ENCODE peak calls at places on chromosome 22, in five cellular contexts. G, Y, Q, F and W are unnamed samples.

GRCh38 chr22:48313156-48313555 is 1514.5 kb downstream of the BRD1 start:
- DNase-seq in G (no peak), Y (no peak), Q (no peak), F (no peak), W (no peak)

GRCh38 chr22:28053871-28054621 is 135.0 kb upstream of the PITPNB start:
- DNase-seq in Y (no peak), G (no peak), F (no peak), Q (no peak), W (no peak)

GRCh38 chr22:17922925-17923898 is 101.1 kb downstream of the MICAL3 start:
- DNase-seq in F (no peak), Y (no peak), Q (no peak), G (no peak), W (no peak)

GRCh38 chr22:22061085-22062077 is 78.8 kb upstream of the TOP3B start:
- DNase-seq in Y (no peak), G (no peak), F (no peak), Q (peak), W (no peak)

GRCh38 chr22:45318558-45319318 is 9.0 kb downstream of the FAM118A start:
- DNase-seq in G (no peak), F (no peak), Y (peak), Q (no peak), W (no peak)

GRCh38 chr22:45376703-45377102 is 36.7 kb downstream of the SMC1B start:
- DNase-seq in Y (no peak), F (no peak), Q (no peak), G (no peak), W (no peak)

GRCh38 chr22:26579331-26579886 is 10.5 kb downstream of the TPST2 start:
- DNase-seq in F (no peak), Q (no peak), Y (peak), G (peak), W (peak)

GRCh38 chr22:26399288-26399687 is 29.8 kb upstream of the ASPHD2 start:
- DNase-seq in G (no peak), Q (no peak), F (no peak), Y (no peak), W (no peak)

GRCh38 chr22:48443680-48444079 is 1384.0 kb downstream of the BRD1 start:
- DNase-seq in G (no peak), Y (no peak), F (no peak), Q (no peak), W (no peak)

GRCh38 chr22:44340271-44341239 is 27.8 kb upstream of the SHISAL1 start:
- DNase-seq in F (no peak), Q (no peak), G (no peak), Y (no peak), W (no peak)

GRCh38 chr22:26418620-26419019 is 10.4 kb upstream of the ASPHD2 start:
- DNase-seq in Q (no peak), F (no peak), G (no peak), Y (no peak), W (no peak)

GRCh38 chr22:20054034-20054427 is 26.0 kb upstream of the DGCR8 start:
- DNase-seq in F (no peak), G (no peak), Y (no peak), Q (no peak), W (no peak)

GRCh38 chr22:27129266-27129665 is 471.9 kb downstream of the MIAT start:
- DNase-seq in G (no peak), Y (no peak), F (no peak), Q (no peak), W (no peak)

GRCh38 chr22:49040111-49040510 is 787.6 kb downstream of the BRD1 start:
- DNase-seq in Q (no peak), Y (no peak), G (no peak), F (no peak), W (no peak)

GRCh38 chr22:30175743-30176288 is 70.7 kb downstream of the LIF start:
- DNase-seq in Y (no peak), G (no peak), F (no peak), Q (no peak), W (no peak)

GRCh38 chr22:45581549-45582080 is 78.9 kb downstream of the FBLN1 start:
- DNase-seq in Y (no peak), F (no peak), G (no peak), Q (no peak), W (no peak)

GRCh38 chr22:47055461-47055860 is 293.0 kb downstream of the TBC1D22A start:
- DNase-seq in F (no peak), Q (no peak), Y (no peak), G (no peak), W (no peak)

GRCh38 chr22:38953577-38954413 is 3.6 kb upstream of the APOBEC3A start:
- DNase-seq in Q (no peak), Y (peak), F (no peak), G (peak), W (peak)

GRCh38 chr22:44091021-44091721 is 67.1 kb downstream of the PARVB start:
- DNase-seq in F (no peak), Y (no peak), G (no peak), Q (peak), W (no peak)

GRCh38 chr22:20095521-20095920 is 15.5 kb downstream of the DGCR8 start:
- DNase-seq in Q (no peak), F (no peak), Y (no peak), G (no peak), W (no peak)

DNA sequence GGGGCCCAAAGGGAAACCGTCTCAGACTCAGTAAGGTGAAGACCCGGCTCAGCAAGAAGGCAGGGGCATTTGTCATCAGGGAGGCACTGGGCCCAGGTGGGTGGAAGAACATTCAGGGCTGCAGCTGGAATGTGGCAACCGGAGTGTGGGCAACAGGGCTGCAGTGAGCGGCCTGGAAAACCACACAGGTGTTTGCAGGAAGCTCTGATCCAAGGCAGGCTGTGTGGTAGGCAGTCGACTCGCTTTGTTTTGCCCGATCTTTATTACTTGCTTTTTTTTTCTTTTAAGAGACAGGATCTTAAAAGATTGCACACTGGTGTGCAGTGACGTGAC is 82.8 kb downstream of the DGCR2 start:
- DNase-seq in G (no peak), Y (no peak), Q (no peak), F (no peak), W (no peak)
- TF ChIP-seq TAF1 in G (no peak), Y (no peak), Q (no peak), F (no peak), W (no peak)

GRCh38 chr22:42432020-42432596 is at the start of gene NFAM1:
- DNase-seq in F (no peak), Q (no peak), G (no peak), Y (no peak), W (no peak)
- TF ChIP-seq POLR2AphosphoS5 in F (no peak), Q (no peak), G (no peak), Y (no peak), W (no peak)

DNA sequence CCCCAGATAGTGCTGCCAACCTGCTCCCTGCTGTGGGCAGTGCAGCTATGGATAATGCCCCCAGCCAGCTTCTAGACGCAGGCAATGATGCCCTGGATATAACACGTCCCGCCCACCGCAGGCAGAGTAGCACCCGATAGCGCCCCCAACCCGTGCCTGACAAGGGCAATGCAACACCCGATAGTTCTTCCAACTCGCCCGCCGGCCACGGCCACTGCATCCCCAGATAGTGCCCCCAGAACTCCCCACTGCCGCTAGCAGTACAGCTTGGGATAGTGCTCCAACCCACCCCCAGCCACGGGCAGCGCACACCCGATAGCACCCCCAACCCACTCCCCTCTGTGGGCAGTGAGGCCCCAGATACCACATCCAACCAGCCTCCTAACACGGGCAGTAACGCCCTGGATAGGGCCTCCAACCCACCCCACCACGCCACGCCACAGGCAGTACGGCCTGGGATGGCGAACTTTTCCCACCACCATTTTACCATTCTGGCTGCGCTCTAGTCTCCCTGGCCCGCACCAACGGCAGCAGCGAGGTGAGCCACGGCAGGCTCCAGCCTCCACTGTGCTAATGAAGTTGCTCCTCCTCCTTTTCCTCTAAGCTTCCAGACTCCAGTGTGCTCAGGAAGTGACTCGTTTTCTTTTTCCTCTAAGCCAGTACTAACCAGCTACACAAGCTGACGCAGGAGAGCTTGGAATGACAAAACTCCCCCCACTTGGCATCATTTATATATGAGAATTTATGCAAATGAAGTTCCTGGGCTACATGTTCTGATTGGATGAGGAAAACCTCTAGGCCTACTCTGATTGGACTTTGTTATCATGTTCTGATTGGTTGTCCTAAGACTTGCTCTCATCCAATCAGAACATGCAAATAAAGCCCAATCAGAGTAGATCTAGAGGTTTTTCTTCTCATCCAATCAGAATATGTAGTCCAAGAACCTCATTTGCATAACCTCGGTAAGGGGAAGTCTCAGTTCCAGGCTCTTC is 3.0 kb upstream of the RFPL3 start:
- DNase-seq in F (no peak), Q (no peak), Y (no peak), G (no peak), W (no peak)
- TF ChIP-seq POLR2A in F (no peak), Q (no peak), Y (no peak), G (no peak), W (no peak)

DNA sequence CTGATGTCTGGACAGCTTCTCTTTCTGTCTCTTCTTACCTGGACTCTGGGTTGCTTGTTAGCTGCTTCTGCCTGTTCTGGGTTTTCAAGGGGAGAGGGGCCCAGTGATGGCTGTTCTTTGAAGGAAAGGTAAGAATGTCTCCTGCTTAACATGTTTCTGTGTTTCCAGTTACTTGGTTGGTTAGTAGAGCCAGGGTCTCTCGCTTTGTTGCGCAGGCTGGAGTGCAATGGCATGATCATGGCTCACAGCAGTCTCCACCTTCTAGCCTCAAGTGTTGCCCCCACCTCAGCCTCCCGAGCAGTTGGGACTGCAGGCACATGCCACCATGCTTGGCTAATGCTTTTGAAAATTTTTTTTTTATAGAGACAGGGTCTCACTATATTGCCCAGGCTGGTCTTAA is 126.6 kb downstream of the BCR start:
- DNase-seq in G (no peak), Q (no peak), F (no peak), Y (no peak), W (no peak)
- TF ChIP-seq TAF1 in G (no peak), Q (no peak), F (no peak), Y (no peak), W (no peak)

DNA sequence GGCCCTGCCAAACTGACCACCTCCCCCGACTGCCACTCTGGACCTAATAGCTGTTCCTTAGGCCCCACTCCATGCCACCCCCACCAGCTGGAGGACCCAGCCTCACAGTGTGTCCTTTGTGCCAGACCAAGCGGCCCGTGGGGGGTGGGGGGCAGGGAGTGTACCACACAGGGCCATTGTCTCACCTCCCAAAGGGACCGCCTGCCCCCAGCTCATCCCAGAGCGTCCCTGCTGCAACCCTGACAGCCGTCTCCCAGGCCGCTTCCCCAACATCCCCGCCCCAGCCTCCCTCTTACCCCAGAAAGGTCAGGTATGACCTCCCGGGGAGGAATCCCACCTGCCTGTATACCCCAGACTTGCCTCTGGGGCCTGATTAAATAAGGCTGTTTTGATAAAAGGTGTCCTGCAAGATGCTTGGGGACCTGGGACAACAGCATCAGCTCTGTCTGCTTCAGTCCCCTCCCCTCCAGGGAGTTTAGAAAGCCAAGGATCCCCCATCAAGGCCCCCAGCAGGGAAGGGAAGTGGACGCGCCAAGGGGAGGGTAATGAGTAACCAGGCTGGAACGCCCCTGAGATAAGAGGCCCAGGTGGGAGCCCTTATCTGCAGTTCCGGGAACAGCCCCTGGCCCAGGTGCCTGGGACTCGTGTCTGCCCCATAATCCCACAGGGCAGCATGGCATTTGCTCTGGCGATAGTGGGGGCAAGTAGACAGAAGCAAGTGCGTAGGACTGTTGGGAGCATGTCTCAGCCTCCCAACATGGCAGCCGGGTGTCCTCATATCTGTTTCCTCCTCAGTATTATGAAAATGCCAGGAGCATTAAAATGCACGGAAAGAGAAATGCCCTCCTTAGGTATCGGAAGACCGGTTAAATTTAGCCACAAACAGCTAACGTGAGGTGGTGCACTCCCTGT is 9.0 kb downstream of the CDC42EP1 start:
- DNase-seq in Q (peak), G (no peak), Y (no peak), F (no peak), W (no peak)
- TF ChIP-seq POLR2AphosphoS5 in Q (peak), G (no peak), Y (no peak), F (no peak), W (no peak)

GRCh38 chr22:31943976-31944699 is at the start of gene YWHAH:
- DNase-seq in Q (peak), G (peak), Y (peak), F (peak), W (peak)
- TF ChIP-seq POLR2A in Q (peak), G (peak), Y (peak), F (peak), W (peak)

GRCh38 chr22:35202376-35202775 is 54.9 kb upstream of the HMGXB4 start:
- DNase-seq in G (no peak), Y (no peak), Q (no peak), F (no peak), W (no peak)
- TF ChIP-seq TAF1 in G (no peak), Y (no peak), Q (no peak), F (no peak), W (no peak)

GRCh38 chr22:50044485-50045143 is 13.5 kb downstream of the TTLL8 start:
- DNase-seq in G (no peak), Q (no peak), F (no peak), Y (no peak), W (no peak)

GRCh38 chr22:50045211-50046018 is 12.7 kb downstream of the TTLL8 start:
- DNase-seq in G (no peak), Y (no peak), F (no peak), Q (no peak), W (no peak)

GRCh38 chr22:50041361-50042065 is 16.6 kb downstream of the TTLL8 start:
- DNase-seq in F (no peak), G (no peak), Q (no peak), Y (no peak), W (no peak)

GRCh38 chr22:50039669-50040458 is 18.2 kb downstream of the TTLL8 start:
- DNase-seq in Y (no peak), G (no peak), Q (no peak), F (no peak), W (no peak)

GRCh38 chr22:50040717-50041116 is 17.4 kb downstream of the TTLL8 start:
- DNase-seq in Y (no peak), F (no peak), Q (no peak), G (no peak), W (no peak)
- TF ChIP-seq POLR2AphosphoS5 in Y (no peak), F (no peak), Q (no peak), G (no peak), W (no peak)